ENCODE peak calls at places on chromosomes 7 and 10, in seven cellular contexts. V is heart right ventricle, J is gastrocnemius medialis, O is upper lobe of left lung, D is sigmoid colon, M is cardiac muscle cell, C is thoracic aorta. H is an unnamed sample.

GRCh38 chr7:112866424-112866823 is 76.2 kb upstream of the TMEM168 start:
- DNase-seq in V (no peak), J (no peak), O (no peak), D (no peak), M (no peak), C (no peak), H (no peak)

GRCh38 chr7:43650457-43651052 is 67.6 kb downstream of the STK17A start:
- DNase-seq in V (no peak), J (no peak), O (no peak), D (no peak), M (no peak), C (no peak), H (no peak)

GRCh38 chr7:134870156-134870555 is 90.7 kb downstream of the CALD1 start:
- DNase-seq in V (no peak), J (no peak), O (no peak), D (no peak), M (no peak), C (no peak), H (no peak)

GRCh38 chr10:120505866-120506265 is 48.8 kb downstream of the PLPP4 start:
- DNase-seq in V (no peak), J (no peak), O (no peak), D (no peak), M (no peak), C (no peak), H (no peak)

GRCh38 chr7:36157506-36158320 is 4.7 kb downstream of the EEPD1 start:
- DNase-seq in V (no peak), J (no peak), O (no peak), D (no peak), M (no peak), C (no peak), H (no peak)

GRCh38 chr7:34315032-34315431 is 343.0 kb upstream of the NPSR1 start:
- DNase-seq in V (no peak), J (no peak), O (no peak), D (no peak), M (no peak), C (no peak), H (no peak)

GRCh38 chr7:106166651-106167342 is 54.7 kb upstream of the SYPL1 start:
- DNase-seq in V (no peak), J (no peak), O (peak; percentile 49), D (no peak), M (peak; percentile 79), C (no peak), H (no peak)

GRCh38 chr10:33335800-33336605 is 1.5 kb upstream of the NRP1 start:
- DNase-seq in V (peak; percentile 81), J (peak; percentile 36), O (no peak), D (peak; percentile 84), M (peak; percentile 61), C (no peak), H (no peak)

GRCh38 chr10:68419376-68419775 is 12.3 kb upstream of the RUFY2 start:
- DNase-seq in V (no peak), J (no peak), O (no peak), D (no peak), M (no peak), C (no peak), H (no peak)

GRCh38 chr7:85191383-85191782 is 4.5 kb upstream of the SEMA3D start:
- DNase-seq in V (no peak), J (no peak), O (no peak), D (no peak), M (no peak), C (no peak), H (no peak)

GRCh38 chr10:113058175-113058961 is 108.3 kb downstream of the TCF7L2 start:
- DNase-seq in V (no peak), J (no peak), O (no peak), D (peak; percentile 64), M (peak; percentile 75), C (no peak), H (no peak)

GRCh38 chr10:59079386-59080226 is 96.8 kb upstream of the PHYHIPL start:
- DNase-seq in V (no peak), J (no peak), O (no peak), D (no peak), M (no peak), C (no peak), H (no peak)

GRCh38 chr7:141354251-141354650 is 197.0 kb upstream of the AGK start:
- DNase-seq in V (no peak), J (no peak), O (no peak), D (no peak), M (no peak), C (no peak), H (no peak)

GRCh38 chr7:27168265-27168947 is 3.1 kb upstream of the HOXA9 start:
- DNase-seq in V (no peak), J (peak; percentile 80), O (no peak), D (peak; percentile 89), M (no peak), C (no peak), H (no peak)

GRCh38 chr7:76165973-76166403 is 35.7 kb upstream of the SRRM3 start:
- DNase-seq in V (no peak), J (no peak), O (no peak), D (no peak), M (no peak), C (no peak), H (no peak)

GRCh38 chr7:76165106-76165972 is 36.4 kb upstream of the SRRM3 start:
- DNase-seq in V (no peak), J (no peak), O (no peak), D (peak; percentile 61), M (no peak), C (no peak), H (no peak)

GRCh38 chr7:76166404-76167255 is 35.1 kb upstream of the SRRM3 start:
- DNase-seq in V (peak; percentile 99), J (peak; percentile 97), O (peak; percentile 98), D (peak; percentile 99), M (peak; percentile 98), C (peak; percentile 84), H (peak; percentile 88)
- TF ChIP-seq CTCF in V (peak; percentile 52), J (no peak), O (no peak), D (no peak), M (peak; percentile 32), C (no peak), H (peak; percentile 32)

GRCh38 chr10:123139165-123139520 is 3.4 kb downstream of the HMX3 start:
- DNase-seq in V (no peak), J (no peak), O (no peak), D (no peak), M (no peak), C (no peak), H (no peak)

GRCh38 chr10:123140983-123141390 is 5.2 kb downstream of the HMX3 start:
- DNase-seq in V (no peak), J (no peak), O (no peak), D (peak; percentile 52), M (no peak), C (no peak), H (no peak)

GRCh38 chr10:123139521-123140163 is 3.9 kb downstream of the HMX3 start:
- DNase-seq in V (no peak), J (no peak), O (no peak), D (peak; percentile 52), M (peak; percentile 62), C (no peak), H (no peak)

GRCh38 chr10:123141791-123142700 is 5.9 kb upstream of the HMX2 start:
- DNase-seq in V (no peak), J (no peak), O (no peak), D (peak; percentile 40), M (no peak), C (no peak), H (no peak)

DNA sequence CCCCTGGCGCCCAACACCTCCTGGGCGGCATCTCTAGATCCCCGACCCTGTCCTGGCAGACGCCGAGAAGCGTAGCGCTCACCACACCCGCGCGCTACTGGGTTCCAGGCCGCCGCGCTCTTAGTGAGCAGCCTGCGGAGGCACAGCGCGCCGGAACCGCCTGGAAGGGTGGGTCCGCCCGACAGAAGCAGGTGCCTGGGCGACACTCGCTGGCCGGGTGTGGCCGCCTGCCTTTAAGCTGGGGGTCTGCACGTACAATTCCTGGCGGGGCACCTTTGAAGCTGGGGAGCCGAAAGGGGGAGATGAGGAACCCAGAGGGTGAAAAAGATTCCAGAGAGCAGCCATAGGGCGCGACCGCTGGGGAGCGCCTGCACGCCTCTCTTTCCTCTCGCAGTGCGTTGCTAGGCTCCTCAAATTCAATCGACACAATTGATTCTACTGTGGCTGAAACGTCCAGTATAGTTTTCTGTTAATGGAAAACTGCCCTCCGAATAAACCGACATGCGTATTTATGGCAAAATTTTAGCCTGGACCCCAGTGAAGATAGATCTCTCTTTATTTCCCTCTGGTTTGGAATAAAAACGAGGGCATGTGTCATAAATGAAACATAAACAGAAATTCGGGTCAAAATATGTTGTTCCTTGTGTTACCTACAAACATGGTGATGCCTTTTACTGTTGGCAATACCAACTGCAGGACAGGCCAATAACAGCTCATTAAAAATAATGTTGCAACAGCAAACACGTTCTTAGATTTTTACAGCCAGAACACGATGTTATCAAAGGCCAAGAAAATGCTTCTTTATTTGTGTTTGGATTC is 4.6 kb downstream of the HMX3 start:
- DNase-seq in V (no peak), J (no peak), O (no peak), D (peak; percentile 58), M (no peak), C (no peak), H (no peak)
- H3K27ac ChIP-seq in V (no peak overlapping the region), J (no peak overlapping the region), O (no peak overlapping the region), D (no peak overlapping the region), M (no peak overlapping the region), C (no peak overlapping the region), H (no peak overlapping the region)

GRCh38 chr10:93071674-93072224 is 1.9 kb upstream of the CYP26A1 start:
- DNase-seq in V (peak; percentile 11), J (no peak), O (peak; percentile 42), D (no peak), M (peak; percentile 91), C (no peak), H (no peak)
- TF ChIP-seq CTCF in V (no peak), J (no peak), O (no peak), D (no peak), M (no peak), C (no peak), H (no peak)

DNA sequence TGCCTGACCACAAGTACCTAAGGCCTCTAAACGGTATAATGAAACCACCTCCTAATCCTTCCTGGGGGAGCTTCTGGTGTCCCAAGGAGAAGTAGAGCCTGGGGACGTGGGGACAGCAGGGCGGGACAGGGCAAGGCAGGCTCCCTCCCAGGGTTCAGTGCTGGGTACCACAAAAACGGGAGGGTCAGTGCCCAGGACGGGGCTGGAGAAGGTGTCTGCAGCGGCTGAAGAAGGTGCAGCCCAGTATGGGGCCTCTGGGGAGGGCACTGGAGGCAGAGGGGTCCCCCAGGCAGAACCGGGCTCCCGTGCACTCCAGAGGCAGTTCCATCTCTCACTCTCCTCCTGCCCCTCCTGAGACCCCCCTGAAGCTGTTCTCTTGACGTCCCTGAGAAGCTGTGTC is 46.2 kb downstream of the DPYSL4 start:
- DNase-seq in V (peak; percentile 5), J (no peak), O (no peak), D (no peak), M (no peak), C (no peak), H (no peak)
- H3K27ac ChIP-seq in V (no peak overlapping the region), J (no peak overlapping the region), O (no peak overlapping the region), D (no peak overlapping the region), M (no peak overlapping the region), C (no peak overlapping the region), H (no peak overlapping the region)

H was measured in ascending aorta.